ENCODE peak calls at places on chromosomes 6 and 20, in four cellular contexts. H is K562, M is A549, D is H1. I is an unnamed sample.
A peak's percentile ranks its signal among the peaks of the same experiment; 100 is the strongest.

GRCh38 chr20:2942439-2942838 is 69.2 kb downstream of the PTPRA start:
- DNase-seq in H (no peak), M (no peak), D (no peak), I (no peak)

GRCh38 chr20:23361108-23361650 is 803 bp upstream of the GZF1 start:
- DNase-seq in H (no peak), M (peak; percentile 30), D (no peak), I (peak; percentile 74)

GRCh38 chr20:18019068-18019467 is 38.6 kb downstream of the OVOL2 start:
- DNase-seq in H (peak; percentile 46), M (peak; percentile 36), D (no peak), I (peak; percentile 46)

GRCh38 chr6:235763-236360 is 56.4 kb upstream of the DUSP22 start:
- DNase-seq in H (no peak), M (no peak), D (no peak), I (peak; percentile 34)

GRCh38 chr6:75800133-75800532 is 51.1 kb downstream of the MYO6 start:
- DNase-seq in H (no peak), M (no peak), D (no peak), I (no peak)

GRCh38 chr6:23535071-23535470 is 590.9 kb upstream of the NRSN1 start:
- DNase-seq in H (no peak), M (no peak), D (no peak), I (no peak)

GRCh38 chr6:157323114-157323923 is at the start of gene TMEM242:
- DNase-seq in H (peak; percentile 94), M (peak; percentile 80), D (peak; percentile 98), I (peak; percentile 89)

GRCh38 chr6:138371720-138372119 is 6.0 kb upstream of the SMIM28 start:
- DNase-seq in H (peak; percentile 42), M (peak; percentile 7), D (no peak), I (no peak)

GRCh38 chr6:46876126-46876525 is 45.6 kb downstream of the ADGRF5 start:
- DNase-seq in H (no peak), M (peak; percentile 2), D (peak; percentile 52), I (no peak)

GRCh38 chr6:81241126-81241525 is 511.4 kb downstream of the TENT5A start:
- DNase-seq in H (no peak), M (no peak), D (no peak), I (no peak)

GRCh38 chr20:1001116-1001515 is 995 bp downstream of the RSPO4 start:
- DNase-seq in H (no peak), M (no peak), D (no peak), I (no peak)

GRCh38 chr20:17262786-17263185 is 35.9 kb downstream of the PCSK2 start:
- DNase-seq in H (no peak), M (no peak), D (no peak), I (no peak)

GRCh38 chr6:617485-618100 is 39.3 kb downstream of the HUS1B start:
- DNase-seq in H (no peak), M (no peak), D (peak; percentile 63), I (no peak)

GRCh38 chr6:149082320-149082719 is 235.2 kb upstream of the TAB2 start:
- DNase-seq in H (peak; percentile 76), M (peak; percentile 47), D (peak; percentile 78), I (peak; percentile 62)

GRCh38 chr20:37727247-37727956 is 33.6 kb downstream of the CTNNBL1 start:
- DNase-seq in H (no peak), M (no peak), D (no peak), I (peak; percentile 74)

GRCh38 chr6:111894272-111894671 is 21.0 kb upstream of the FYN start:
- DNase-seq in H (no peak), M (no peak), D (no peak), I (no peak)

GRCh38 chr6:9192405-9192909 is 757.1 kb upstream of the SLC35B3 start:
- DNase-seq in H (no peak), M (peak; percentile 2), D (no peak), I (no peak)

GRCh38 chr6:8839626-8840025 is 404.3 kb upstream of the SLC35B3 start:
- DNase-seq in H (no peak), M (no peak), D (no peak), I (no peak)

GRCh38 chr6:154399097-154399496 is 42.5 kb upstream of the IPCEF1 start:
- DNase-seq in H (no peak), M (no peak), D (no peak), I (no peak)

GRCh38 chr6:136609878-136610706 is 59.9 kb upstream of the MAP7 start:
- DNase-seq in H (peak; percentile 74), M (peak; percentile 83), D (no peak), I (peak; percentile 46)

GRCh38 chr6:80233262-80233661 is 126.8 kb downstream of the BCKDHB start:
- DNase-seq in H (no peak), M (no peak), D (no peak), I (no peak)

GRCh38 chr6:164344801-164345291 is 930.3 kb downstream of the QKI start:
- DNase-seq in H (no peak), M (no peak), D (no peak), I (no peak)

GRCh38 chr20:37845878-37846277 is 57.0 kb upstream of the VSTM2L start:
- DNase-seq in H (no peak), M (no peak), D (no peak), I (no peak)

GRCh38 chr6:11584264-11584663 is 46.7 kb downstream of the TMEM170B start:
- DNase-seq in H (no peak), M (no peak), D (no peak), I (no peak)

GRCh38 chr6:19322691-19323470 is 514.3 kb upstream of the ID4 start:
- DNase-seq in H (no peak), M (no peak), D (no peak), I (no peak)

GRCh38 chr6:69699655-69700054 is 97.2 kb downstream of the LMBRD1 start:
- DNase-seq in H (no peak), M (no peak), D (no peak), I (no peak)

GRCh38 chr6:163490826-163491577 is 76.5 kb downstream of the QKI start:
- DNase-seq in H (no peak), M (peak; percentile 5), D (no peak), I (no peak)

GRCh38 chr6:127967708-127968107 is 66.8 kb upstream of the THEMIS start:
- DNase-seq in H (no peak), M (no peak), D (no peak), I (no peak)

GRCh38 chr6:52801188-52801841 is 2.3 kb downstream of the GSTA1 start:
- DNase-seq in H (no peak), M (no peak), D (no peak), I (peak; percentile 44)

GRCh38 chr6:55886185-55886836 is 10.9 kb upstream of the BMP5 start:
- DNase-seq in H (no peak), M (no peak), D (no peak), I (peak; percentile 64)
- TF ChIP-seq RNF2 in H (no peak), M (no peak), D (no peak), I (no peak)

GRCh38 chr6:107667790-107668189 is 156.3 kb downstream of the SCML4 start:
- DNase-seq in H (no peak), M (no peak), D (no peak), I (no peak)
- TF ChIP-seq RNF2 in H (no peak), M (no peak), D (no peak), I (no peak)

GRCh38 chr6:16158943-16159557 is 30.2 kb downstream of the MYLIP start:
- DNase-seq in H (no peak), M (no peak), D (no peak), I (no peak)

GRCh38 chr6:16154904-16155303 is 26.0 kb downstream of the MYLIP start:
- DNase-seq in H (no peak), M (no peak), D (no peak), I (no peak)

GRCh38 chr6:16160794-16161193 is 31.9 kb downstream of the MYLIP start:
- DNase-seq in H (no peak), M (no peak), D (no peak), I (no peak)

GRCh38 chr6:16162003-16162402 is 33.1 kb downstream of the MYLIP start:
- DNase-seq in H (no peak), M (no peak), D (no peak), I (no peak)

GRCh38 chr6:16157909-16158308 is 29.0 kb downstream of the MYLIP start:
- DNase-seq in H (peak; percentile 87), M (no peak), D (no peak), I (no peak)
- TF ChIP-seq RNF2 in H (no peak), M (no peak), D (no peak), I (no peak)

GRCh38 chr6:105318660-105319059 is 84.2 kb downstream of the PREP start:
- DNase-seq in H (no peak), M (no peak), D (no peak), I (no peak)

GRCh38 chr6:105317607-105318533 is 85.0 kb downstream of the PREP start:
- DNase-seq in H (no peak), M (no peak), D (no peak), I (peak; percentile 8)

GRCh38 chr6:105321207-105321606 is 81.7 kb downstream of the PREP start:
- DNase-seq in H (no peak), M (no peak), D (no peak), I (no peak)

GRCh38 chr6:105320766-105321165 is 82.1 kb downstream of the PREP start:
- DNase-seq in H (no peak), M (no peak), D (no peak), I (no peak)

GRCh38 chr6:105319331-105319730 is 83.6 kb downstream of the PREP start:
- DNase-seq in H (no peak), M (no peak), D (no peak), I (no peak)
- TF ChIP-seq RNF2 in H (no peak), M (no peak), D (no peak), I (no peak)

GRCh38 chr6:119384444-119384843 is 34.9 kb upstream of the MAN1A1 start:
- DNase-seq in H (no peak), M (no peak), D (no peak), I (no peak)
- TF ChIP-seq RNF2 in H (no peak), M (no peak), D (no peak), I (no peak)

GRCh38 chr6:106181664-106182418 is 95.7 kb downstream of the PRDM1 start:
- DNase-seq in H (no peak), M (no peak), D (no peak), I (no peak)

GRCh38 chr6:106180208-106180607 is 94.1 kb downstream of the PRDM1 start:
- DNase-seq in H (no peak), M (no peak), D (no peak), I (no peak)

GRCh38 chr6:106184629-106185028 is 98.5 kb downstream of the PRDM1 start:
- DNase-seq in H (no peak), M (no peak), D (no peak), I (no peak)

GRCh38 chr6:106183430-106183829 is 97.3 kb downstream of the PRDM1 start:
- DNase-seq in H (no peak), M (no peak), D (no peak), I (no peak)

DNA sequence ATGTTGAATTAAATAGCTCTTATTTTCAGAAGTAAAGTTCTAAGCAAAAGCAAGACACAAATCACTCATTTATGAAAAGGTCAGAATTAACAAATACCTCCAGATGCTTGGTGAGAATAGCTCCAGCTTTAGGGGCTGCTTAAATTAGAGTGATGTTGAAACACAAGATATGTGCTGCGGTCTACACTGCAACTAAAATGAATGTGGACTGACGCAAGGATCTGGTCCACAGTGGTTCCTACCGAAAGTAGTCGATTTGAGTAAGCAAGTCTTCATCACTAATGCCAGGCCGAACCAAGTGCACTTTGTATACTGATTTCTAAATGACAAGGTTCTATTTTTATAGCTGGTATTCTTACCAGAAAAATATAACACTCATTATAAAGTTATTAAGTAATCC is 96.3 kb downstream of the PRDM1 start:
- DNase-seq in H (no peak), M (no peak), D (no peak), I (no peak)
- TF ChIP-seq RNF2 in H (no peak), M (no peak), D (no peak), I (no peak)